ENCODE peak calls at places on chromosomes 3 and 15, in eight cellular contexts. B is anterior cingulate cortex; S is activated CD8-positive, alpha-beta T cell treated with anti-CD3 and anti-CD28 coated beads, Interleukin-2, amount 10 ng/mL, durations not matched to agents 7 days and 5 days; R is heart left ventricle; F is nephron progenitor cell; Q is putamen; O is GM03348; X is T follicular helper cell. U is an unnamed sample.

GRCh38 chr15:66859688-66860253 is 157.7 kb downstream of the SMAD6 start:
- DNase-seq in B (no peak), S (no peak), R (peak; percentile 2), F (no peak), Q (no peak), O (no peak), X (no peak), U (no peak)

GRCh38 chr15:38041576-38041975 is 107.1 kb downstream of the TMCO5A start:
- DNase-seq in B (no peak), S (no peak), R (no peak), F (no peak), Q (no peak), O (peak; percentile 22), X (no peak), U (no peak)

GRCh38 chr3:98726084-98726483 is 37.1 kb upstream of the ST3GAL6 start:
- DNase-seq in B (no peak), S (no peak), R (no peak), F (no peak), Q (no peak), O (peak; percentile 23), X (no peak), U (no peak)

GRCh38 chr15:49270541-49271421 is 100.7 kb downstream of the GALK2 start:
- DNase-seq in B (no peak), S (no peak), R (no peak), F (no peak), Q (no peak), O (peak; percentile 71), X (no peak), U (no peak)

GRCh38 chr3:106794442-106794841 is 582.8 kb upstream of the CCDC54 start:
- DNase-seq in B (no peak), S (no peak), R (no peak), F (no peak), Q (no peak), O (no peak), X (no peak), U (no peak)

GRCh38 chr3:192892981-192893827 is 24.5 kb downstream of the MB21D2 start:
- DNase-seq in B (no peak), S (peak; percentile 85), R (peak; percentile 49), F (peak; percentile 19), Q (peak; percentile 6), O (no peak), X (no peak), U (no peak)

GRCh38 chr3:112304611-112305010 is 10.6 kb upstream of the SLC9C1 start:
- DNase-seq in B (no peak), S (no peak), R (no peak), F (no peak), Q (no peak), O (no peak), X (no peak), U (no peak)

GRCh38 chr15:62850318-62850717 is 192.2 kb upstream of the TPM1 start:
- DNase-seq in B (no peak), S (no peak), R (no peak), F (no peak), Q (no peak), O (no peak), X (no peak), U (no peak)

GRCh38 chr3:169390310-169390731 is 273.2 kb downstream of the MECOM start:
- DNase-seq in B (no peak), S (no peak), R (no peak), F (no peak), Q (no peak), O (no peak), X (no peak), U (no peak)

GRCh38 chr15:96346409-96346808 is 15.9 kb downstream of the NR2F2 start:
- DNase-seq in B (no peak), S (no peak), R (no peak), F (no peak), Q (no peak), O (no peak), X (no peak), U (no peak)

GRCh38 chr3:123319760-123320159 is 118.0 kb downstream of the SEC22A start:
- DNase-seq in B (no peak), S (no peak), R (no peak), F (no peak), Q (no peak), O (no peak), X (no peak), U (no peak)

GRCh38 chr3:124007186-124007585 is 15.3 kb upstream of the ROPN1 start:
- DNase-seq in B (no peak), S (no peak), R (no peak), F (no peak), Q (no peak), O (no peak), X (no peak), U (no peak)

GRCh38 chr15:72554471-72555425 is 80.6 kb downstream of the ARIH1 start:
- DNase-seq in B (no peak), S (no peak), R (no peak), F (no peak), Q (no peak), O (no peak), X (no peak), U (no peak)

GRCh38 chr3:38003371-38003816 is 12.8 kb downstream of the VILL start:
- DNase-seq in B (peak; percentile 74), S (peak; percentile 70), R (peak; percentile 62), F (peak; percentile 85), Q (peak; percentile 74), O (peak; percentile 75), X (peak; percentile 30), U (peak; percentile 61)

GRCh38 chr3:104673981-104674380 is 692.7 kb upstream of the ALCAM start:
- DNase-seq in B (no peak), S (no peak), R (no peak), F (no peak), Q (no peak), O (no peak), X (no peak), U (no peak)

GRCh38 chr15:56821721-56822425 is 88.6 kb upstream of the ZNF280D start:
- DNase-seq in B (peak; percentile 12), S (peak; percentile 44), R (peak; percentile 61), F (peak; percentile 53), Q (no peak), O (peak; percentile 70), X (peak; percentile 22), U (peak; percentile 39)

GRCh38 chr3:79019924-79020173 is 747.9 kb downstream of the ROBO1 start:
- DNase-seq in B (no peak), S (no peak), R (no peak), F (no peak), Q (no peak), O (no peak), X (no peak), U (no peak)

GRCh38 chr3:4417449-4417848 is 49.6 kb downstream of the SUMF1 start:
- DNase-seq in B (no peak), S (no peak), R (peak; percentile 41), F (no peak), Q (no peak), O (peak; percentile 10), X (no peak), U (no peak)

GRCh38 chr15:39786444-39787056 is 3.9 kb upstream of the FSIP1 start:
- DNase-seq in B (no peak), S (no peak), R (no peak), F (peak; percentile 31), Q (no peak), O (peak; percentile 56), X (no peak), U (no peak)

GRCh38 chr3:29533992-29534391 is 253.1 kb downstream of the RBMS3 start:
- DNase-seq in B (no peak), S (no peak), R (no peak), F (no peak), Q (no peak), O (no peak), X (no peak), U (no peak)

GRCh38 chr3:196388946-196389345 is 43.3 kb downstream of the UBXN7 start:
- DNase-seq in B (no peak), S (no peak), R (no peak), F (no peak), Q (no peak), O (no peak), X (no peak), U (no peak)

GRCh38 chr3:36957862-36958686 is 13.2 kb upstream of the TRANK1 start:
- DNase-seq in B (no peak), S (no peak), R (no peak), F (no peak), Q (no peak), O (peak; percentile 63), X (no peak), U (no peak)

GRCh38 chr15:70854669-70854976 is 666 bp upstream of the LARP6 start:
- DNase-seq in B (no peak), S (no peak), R (no peak), F (no peak), Q (no peak), O (no peak), X (no peak), U (no peak)

GRCh38 chr3:126484148-126484547 is 8.5 kb upstream of the ZXDC start:
- DNase-seq in B (no peak), S (no peak), R (no peak), F (no peak), Q (no peak), O (no peak), X (no peak), U (no peak)

GRCh38 chr3:10839167-10839566 is 23.1 kb downstream of the SLC6A11 start:
- DNase-seq in B (no peak), S (no peak), R (no peak), F (no peak), Q (no peak), O (no peak), X (no peak), U (no peak)

GRCh38 chr3:111539351-111540331 is 2.4 kb upstream of the CD96 start:
- DNase-seq in B (peak; percentile 33), S (peak; percentile 80), R (peak; percentile 12), F (peak; percentile 74), Q (peak; percentile 44), O (peak; percentile 71), X (peak; percentile 48), U (peak; percentile 65)

GRCh38 chr15:101675796-101676582 is 23.8 kb upstream of the TM2D3 start:
- DNase-seq in B (no peak), S (no peak), R (no peak), F (no peak), Q (peak; percentile 42), O (peak; percentile 78), X (no peak), U (no peak)

GRCh38 chr3:182682263-182683229 is 110.8 kb upstream of the ATP11B start:
- DNase-seq in B (peak; percentile 51), S (peak; percentile 75), R (peak; percentile 21), F (peak; percentile 81), Q (peak; percentile 34), O (peak; percentile 68), X (peak; percentile 25), U (peak; percentile 52)

GRCh38 chr3:99999541-99999940 is 114.8 kb downstream of the FILIP1L start:
- DNase-seq in B (no peak), S (no peak), R (no peak), F (no peak), Q (no peak), O (peak; percentile 30), X (no peak), U (no peak)

GRCh38 chr15:43312378-43312777 is 18.0 kb downstream of the LCMT2 start:
- DNase-seq in B (no peak), S (no peak), R (no peak), F (no peak), Q (no peak), O (no peak), X (no peak), U (no peak)

GRCh38 chr3:128438488-128439072 is 28.1 kb downstream of the DNAJB8 start:
- DNase-seq in B (no peak), S (no peak), R (no peak), F (no peak), Q (no peak), O (no peak), X (no peak), U (no peak)

GRCh38 chr3:108222813-108223307 is 636 bp upstream of the IFT57 start:
- DNase-seq in B (no peak), S (no peak), R (no peak), F (no peak), Q (no peak), O (no peak), X (no peak), U (no peak)

GRCh38 chr3:64187065-64187959 is 38.0 kb downstream of the PRICKLE2 start:
- DNase-seq in B (no peak), S (no peak), R (peak; percentile 77), F (no peak), Q (peak; percentile 34), O (peak; percentile 66), X (no peak), U (no peak)

GRCh38 chr15:32866486-32867312 is 148.9 kb downstream of the GREM1 start:
- DNase-seq in B (no peak), S (no peak), R (no peak), F (no peak), Q (peak; percentile 5), O (no peak), X (no peak), U (no peak)

U was measured in caudate nucleus.